ENCODE peak calls at places on chromosomes 4 and X, in nine cellular contexts. B, W, P, C, U, T, X, K and Q are unnamed samples.

GRCh38 chrX:136271300-136271699 is 20.1 kb upstream of the MAP7D3 start:
- DNase-seq in B (no peak), W (no peak), P (no peak), C (no peak), U (no peak), T (no peak), X (no peak), K (no peak), Q (no peak)

GRCh38 chr4:35325908-35326453 is 918.3 kb downstream of the ARAP2 start:
- DNase-seq in B (no peak), W (no peak), P (no peak), C (no peak), U (no peak), T (no peak), X (no peak), K (no peak), Q (no peak)

GRCh38 chrX:139201924-139202323 is 328.6 kb upstream of the F9 start:
- DNase-seq in B (no peak), W (no peak), P (no peak), C (peak; percentile 35), U (no peak), T (no peak), X (no peak), K (no peak), Q (no peak)

GRCh38 chrX:11553594-11553993 is 112.1 kb downstream of the ARHGAP6 start:
- DNase-seq in B (no peak), W (peak; percentile 13), P (no peak), C (no peak), U (no peak), T (no peak), X (no peak), K (no peak), Q (no peak)

GRCh38 chrX:1281511-1281910 is 12.9 kb downstream of the CSF2RA start:
- DNase-seq in B (no peak), W (peak; percentile 65), P (no peak), C (peak; percentile 40), U (peak; percentile 32), T (no peak), X (no peak), K (no peak), Q (no peak)

GRCh38 chr4:186134254-186134653 is 29.8 kb downstream of the FAM149A start:
- DNase-seq in B (no peak), W (no peak), P (no peak), C (no peak), U (no peak), T (no peak), X (no peak), K (no peak), Q (no peak)

GRCh38 chr4:123495530-123495929 is 98.9 kb downstream of the SPRY1 start:
- DNase-seq in B (no peak), W (peak; percentile 12), P (no peak), C (peak; percentile 15), U (peak; percentile 72), T (no peak), X (no peak), K (peak; percentile 21), Q (peak; percentile 71)

GRCh38 chrX:30713061-30713525 is 59.9 kb downstream of the GK start:
- DNase-seq in B (peak; percentile 40), W (peak; percentile 73), P (no peak), C (peak; percentile 70), U (peak; percentile 72), T (peak; percentile 23), X (peak; percentile 70), K (peak; percentile 17), Q (peak; percentile 78)

GRCh38 chr4:16824278-16824806 is 74.1 kb downstream of the LDB2 start:
- DNase-seq in B (peak; percentile 89), W (peak; percentile 64), P (no peak), C (no peak), U (no peak), T (no peak), X (no peak), K (no peak), Q (no peak)

GRCh38 chr4:76585270-76585669 is 150.2 kb downstream of the SHROOM3 start:
- DNase-seq in B (no peak), W (no peak), P (no peak), C (no peak), U (peak; percentile 42), T (no peak), X (peak; percentile 61), K (no peak), Q (peak; percentile 76)

GRCh38 chr4:150411527-150411926 is 170.4 kb upstream of the MAB21L2 start:
- DNase-seq in B (no peak), W (no peak), P (no peak), C (no peak), U (peak; percentile 18), T (no peak), X (peak; percentile 2), K (no peak), Q (peak; percentile 44)

GRCh38 chr4:184423003-184423686 is 51.2 kb downstream of the IRF2 start:
- DNase-seq in B (no peak), W (no peak), P (no peak), C (no peak), U (no peak), T (no peak), X (no peak), K (no peak), Q (no peak)

GRCh38 chrX:119687661-119688413 is 5.1 kb downstream of the SEPTIN6 start:
- DNase-seq in B (no peak), W (peak; percentile 66), P (no peak), C (no peak), U (no peak), T (no peak), X (no peak), K (no peak), Q (no peak)

GRCh38 chr4:135316266-135316779 is 1114.7 kb upstream of the PABPC4L start:
- DNase-seq in B (no peak), W (no peak), P (no peak), C (no peak), U (no peak), T (no peak), X (no peak), K (no peak), Q (no peak)

GRCh38 chr4:70931359-70931758 is 29.2 kb downstream of the MOB1B start:
- DNase-seq in B (no peak), W (no peak), P (no peak), C (peak; percentile 29), U (no peak), T (no peak), X (no peak), K (no peak), Q (no peak)

GRCh38 chr4:15034071-15034764 is 31.9 kb downstream of the CPEB2 start:
- DNase-seq in B (no peak), W (peak; percentile 70), P (no peak), C (peak; percentile 79), U (peak; percentile 60), T (no peak), X (no peak), K (no peak), Q (peak; percentile 56)

GRCh38 chr4:54232151-54232688 is 3.1 kb downstream of the PDGFRA start:
- DNase-seq in B (no peak), W (peak; percentile 59), P (no peak), C (no peak), U (peak; percentile 36), T (peak; percentile 47), X (peak; percentile 25), K (no peak), Q (peak; percentile 30)

GRCh38 chr4:54233128-54233696 is 4.1 kb downstream of the PDGFRA start:
- DNase-seq in B (peak; percentile 55), W (peak; percentile 95), P (peak; percentile 85), C (peak; percentile 93), U (peak; percentile 89), T (peak; percentile 93), X (peak; percentile 95), K (peak; percentile 88), Q (peak; percentile 93)

GRCh38 chr4:54230479-54231418 is 1.7 kb downstream of the PDGFRA start:
- DNase-seq in B (no peak), W (peak; percentile 78), P (peak; percentile 85), C (no peak), U (peak; percentile 69), T (peak; percentile 65), X (peak; percentile 49), K (peak; percentile 62), Q (peak; percentile 61)

GRCh38 chr4:54229631-54230478 is 762 bp downstream of the PDGFRA start:
- DNase-seq in B (no peak), W (peak; percentile 79), P (no peak), C (no peak), U (peak; percentile 47), T (peak; percentile 60), X (peak; percentile 61), K (peak; percentile 26), Q (peak; percentile 72)

DNA sequence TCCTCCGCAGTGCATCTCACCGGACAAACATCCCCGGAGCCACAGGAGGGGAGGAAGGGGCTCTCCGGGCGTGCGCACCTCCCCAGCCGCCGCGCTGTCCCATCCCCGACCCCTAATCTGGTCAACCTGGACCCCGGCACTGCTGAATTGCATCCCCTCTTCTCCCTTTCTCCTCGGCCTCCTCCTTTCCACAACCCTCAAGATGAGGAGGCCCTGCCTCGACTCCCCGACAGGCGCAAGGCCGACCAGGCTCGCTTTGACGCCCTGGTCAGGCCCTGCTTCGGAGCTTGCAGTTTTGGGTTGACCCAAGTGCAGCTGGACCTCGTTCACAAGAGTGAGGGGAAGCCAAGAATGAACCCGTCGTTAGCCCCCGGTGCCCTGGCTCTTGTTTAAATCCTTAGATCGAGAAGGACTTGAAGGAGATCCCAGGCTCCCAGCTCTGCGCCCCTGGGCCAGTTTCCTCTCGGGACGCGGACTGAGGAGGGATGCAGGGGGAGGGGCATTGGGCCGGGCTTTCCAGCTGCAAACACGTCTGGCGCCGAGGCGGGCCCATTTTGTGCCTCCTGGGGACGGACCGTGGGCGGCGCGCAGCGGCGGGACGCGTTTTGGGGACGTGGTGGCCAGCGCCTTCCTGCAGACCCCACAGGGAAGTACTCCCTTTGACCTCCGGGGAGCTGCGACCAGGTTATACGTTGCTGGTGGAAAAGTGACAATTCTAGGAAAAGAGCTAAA is 2.5 kb downstream of the PDGFRA start:
- DNase-seq in B (no peak), W (peak; percentile 83), P (peak; percentile 88), C (no peak), U (peak; percentile 75), T (peak; percentile 79), X (peak; percentile 58), K (peak; percentile 64), Q (peak; percentile 65)
- H3K4me3 ChIP-seq in B (no peak overlapping the region), W (peak overlapping the region; percentile 85), P (peak overlapping the region; percentile 81), C (no peak overlapping the region), U (peak overlapping the region; percentile 82), T (peak overlapping the region; percentile 68), X (peak overlapping the region; percentile 55), K (peak overlapping the region; percentile 70), Q (peak overlapping the region; percentile 87)

GRCh38 chrX:23334871-23335599 is 386 bp downstream of the PTCHD1 start:
- DNase-seq in B (no peak), W (no peak), P (no peak), C (no peak), U (no peak), T (no peak), X (peak; percentile 52), K (no peak), Q (no peak)
- H3K4me3 ChIP-seq in B (no peak overlapping the region), W (no peak overlapping the region), P (peak overlapping the region; percentile 68), C (no peak overlapping the region), U (no peak overlapping the region), T (peak overlapping the region; percentile 29), X (peak overlapping the region; percentile 55), K (peak overlapping the region; percentile 48), Q (no peak overlapping the region)

GRCh38 chrX:45515262-45516215 is 314.9 kb upstream of the DIPK2B start:
- DNase-seq in B (peak; percentile 71), W (peak; percentile 94), P (peak; percentile 79), C (peak; percentile 97), U (peak; percentile 96), T (peak; percentile 54), X (peak; percentile 49), K (peak; percentile 69), Q (peak; percentile 91)
- H3K4me3 ChIP-seq in B (no peak overlapping the region), W (no peak overlapping the region), P (peak overlapping the region; percentile 19), C (no peak overlapping the region), U (no peak overlapping the region), T (no peak overlapping the region), X (no peak overlapping the region), K (no peak overlapping the region), Q (no peak overlapping the region)

GRCh38 chrX:9938516-9938915 is 28.6 kb upstream of the CLDN34 start:
- DNase-seq in B (no peak), W (no peak), P (no peak), C (no peak), U (no peak), T (no peak), X (no peak), K (no peak), Q (no peak)
- H3K4me3 ChIP-seq in B (no peak overlapping the region), W (no peak overlapping the region), P (no peak overlapping the region), C (no peak overlapping the region), U (no peak overlapping the region), T (no peak overlapping the region), X (no peak overlapping the region), K (no peak overlapping the region), Q (no peak overlapping the region)